ENCODE peak calls at places on chromosomes 7 and 10, in nine cellular contexts. X, N, B, V, H, Y, I, W and Z are unnamed samples.

GRCh38 chr10:31320598-31321211 is 1.7 kb downstream of the ZEB1 start:
- DNase-seq in X (peak; percentile 78), N (peak; percentile 55), B (peak; percentile 30), V (no peak), H (peak; percentile 45), Y (no peak), I (no peak), W (peak; percentile 69), Z (peak; percentile 66)

GRCh38 chr7:157253850-157254249 is 83.0 kb upstream of the DNAJB6 start:
- DNase-seq in X (no peak), N (no peak), B (no peak), V (no peak), H (no peak), Y (no peak), I (peak; percentile 85), W (no peak), Z (no peak)

GRCh38 chr10:12511651-12512050 is 162.3 kb downstream of the CAMK1D start:
- DNase-seq in X (no peak), N (no peak), B (no peak), V (no peak), H (no peak), Y (no peak), I (no peak), W (no peak), Z (no peak)

GRCh38 chr7:92766461-92767003 is 69.8 kb downstream of the CDK6 start:
- DNase-seq in X (no peak), N (peak; percentile 47), B (no peak), V (no peak), H (peak; percentile 30), Y (no peak), I (no peak), W (peak; percentile 51), Z (peak; percentile 54)

GRCh38 chr7:26440993-26441636 is 149.5 kb downstream of the SNX10 start:
- DNase-seq in X (no peak), N (no peak), B (no peak), V (no peak), H (no peak), Y (no peak), I (no peak), W (no peak), Z (no peak)

GRCh38 chr10:29501692-29502091 is 133.1 kb downstream of the SVIL start:
- DNase-seq in X (no peak), N (peak; percentile 89), B (peak; percentile 22), V (peak; percentile 51), H (peak; percentile 90), Y (no peak), I (no peak), W (peak; percentile 59), Z (peak; percentile 23)

GRCh38 chr10:43126759-43127424 is 11.4 kb upstream of the CSGALNACT2 start:
- DNase-seq in X (no peak), N (no peak), B (no peak), V (no peak), H (no peak), Y (no peak), I (no peak), W (no peak), Z (no peak)

GRCh38 chr7:6578114-6579084 is 1.1 kb downstream of the ZDHHC4 start:
- DNase-seq in X (no peak), N (peak; percentile 16), B (no peak), V (no peak), H (no peak), Y (no peak), I (no peak), W (peak; percentile 24), Z (peak; percentile 17)

GRCh38 chr7:133582766-133583523 is 330.1 kb downstream of the EXOC4 start:
- DNase-seq in X (no peak), N (peak; percentile 93), B (no peak), V (peak; percentile 68), H (peak; percentile 10), Y (no peak), I (no peak), W (peak; percentile 87), Z (peak; percentile 77)

GRCh38 chr7:116999316-116999715 is 46.0 kb downstream of the ST7 start:
- DNase-seq in X (no peak), N (peak; percentile 4), B (no peak), V (no peak), H (no peak), Y (no peak), I (no peak), W (peak; percentile 46), Z (peak; percentile 38)

GRCh38 chr7:33821970-33822369 is 83.4 kb upstream of the BMPER start:
- DNase-seq in X (no peak), N (peak; percentile 41), B (no peak), V (no peak), H (no peak), Y (no peak), I (no peak), W (no peak), Z (no peak)

GRCh38 chr7:42167206-42167913 is 69.6 kb downstream of the GLI3 start:
- DNase-seq in X (no peak), N (no peak), B (no peak), V (no peak), H (no peak), Y (no peak), I (no peak), W (no peak), Z (no peak)

GRCh38 chr7:9507281-9507680 is 1073.9 kb downstream of the NXPH1 start:
- DNase-seq in X (no peak), N (no peak), B (no peak), V (no peak), H (no peak), Y (no peak), I (peak; percentile 35), W (peak; percentile 8), Z (no peak)

DNA sequence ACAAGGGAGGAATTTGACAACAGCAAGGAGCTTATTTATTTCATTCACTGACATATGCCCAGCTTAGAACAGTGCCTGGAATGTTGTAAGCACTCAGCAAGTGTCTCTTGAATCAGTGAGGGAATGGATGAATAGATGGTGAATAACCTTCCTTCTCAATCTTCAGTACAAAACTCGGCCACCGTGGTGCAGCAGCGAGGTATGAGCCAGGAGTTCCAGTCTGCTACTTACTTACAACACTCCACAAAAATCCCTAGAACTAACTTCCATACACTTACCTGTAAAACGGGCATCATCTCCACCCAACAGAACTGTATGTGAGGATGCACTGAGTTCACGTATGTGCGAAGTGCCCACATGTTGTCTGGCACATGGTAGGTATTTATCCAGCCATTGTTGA is 237.4 kb downstream of the WDR11 start:
- DNase-seq in X (no peak), N (no peak), B (no peak), V (no peak), H (peak; percentile 36), Y (peak; percentile 25), I (no peak), W (peak; percentile 38), Z (no peak)
- TF ChIP-seq CTCF in X (no peak), N (no peak), B (no peak), V (no peak), H (peak; percentile 25), Y (peak; percentile 41), I (no peak), W (peak; percentile 19), Z (no peak)

GRCh38 chr10:115092555-115093285 is 445 bp upstream of the ATRNL1 start:
- DNase-seq in X (peak; percentile 56), N (peak; percentile 12), B (no peak), V (no peak), H (no peak), Y (peak; percentile 20), I (peak; percentile 47), W (peak; percentile 58), Z (peak; percentile 37)

GRCh38 chr10:115093286-115093775 is at the start of gene ATRNL1:
- DNase-seq in X (peak; percentile 57), N (no peak), B (no peak), V (no peak), H (no peak), Y (no peak), I (no peak), W (peak; percentile 11), Z (peak; percentile 5)

GRCh38 chr10:115094605-115095004 is 1.4 kb downstream of the ATRNL1 start:
- DNase-seq in X (no peak), N (no peak), B (no peak), V (no peak), H (no peak), Y (no peak), I (no peak), W (no peak), Z (no peak)

GRCh38 chr10:115092258-115092554 is 959 bp upstream of the ATRNL1 start:
- DNase-seq in X (no peak), N (no peak), B (no peak), V (no peak), H (no peak), Y (no peak), I (no peak), W (no peak), Z (peak; percentile 3)

GRCh38 chr10:115093776-115094361 is 704 bp downstream of the ATRNL1 start:
- DNase-seq in X (peak; percentile 41), N (no peak), B (no peak), V (no peak), H (no peak), Y (no peak), I (no peak), W (no peak), Z (no peak)
- TF ChIP-seq CTCF in X (peak; percentile 29), N (no peak), B (no peak), V (no peak), H (no peak), Y (no peak), I (no peak), W (peak; percentile 8), Z (no peak)

GRCh38 chr7:97117372-97118188 is at the start of gene SDHAF3:
- DNase-seq in X (peak; percentile 99), N (peak; percentile 99), B (peak; percentile 97), V (peak; percentile 96), H (peak; percentile 95), Y (peak; percentile 99), I (peak; percentile 96), W (peak; percentile 99), Z (peak; percentile 99)
- TF ChIP-seq CTCF in X (peak; percentile 39), N (no peak), B (peak; percentile 43), V (peak; percentile 12), H (no peak), Y (no peak), I (peak; percentile 61), W (no peak), Z (no peak)

GRCh38 chr7:80660939-80661338 is 22.5 kb downstream of the CD36 start:
- DNase-seq in X (no peak), N (no peak), B (no peak), V (no peak), H (no peak), Y (no peak), I (no peak), W (no peak), Z (no peak)
- TF ChIP-seq CTCF in X (no peak), N (no peak), B (no peak), V (no peak), H (no peak), Y (no peak), I (no peak), W (no peak), Z (no peak)